ENCODE peak calls at places on chromosome 6, in four cellular contexts. F is adrenal gland, V is Peyer's patch, X is heart left ventricle. S is an unnamed sample. For H3K4me1 and H3K9me3, the result is how much of the 10 kb centered on the place peaks cover.

GRCh38 chr6:25484900-25485299 is 167.1 kb upstream of the SCGN start:
- DNase-seq in X (no peak), F (no peak), V (no peak), S (no peak)

GRCh38 chr6:78746457-78746856 is 120.9 kb upstream of the IRAK1BP1 start:
- DNase-seq in X (no peak), F (no peak), V (no peak), S (no peak)

GRCh38 chr6:77763124-77763523 is 110.3 kb downstream of the MEI4 start:
- DNase-seq in X (no peak), V (no peak), F (no peak), S (no peak)

GRCh38 chr6:23659125-23659524 is 466.9 kb upstream of the NRSN1 start:
- DNase-seq in V (no peak), F (no peak), X (no peak), S (no peak)

GRCh38 chr6:87723727-87724078 is 21.7 kb upstream of the AKIRIN2 start:
- DNase-seq in V (no peak), F (no peak), X (no peak), S (no peak)

GRCh38 chr6:51077967-51078518 is 259.4 kb downstream of the TFAP2B start:
- DNase-seq in V (no peak), X (no peak), F (no peak), S (no peak)

GRCh38 chr6:131844243-131844841 is 36.5 kb downstream of the ENPP1 start:
- DNase-seq in F (no peak), X (no peak), V (no peak), S (no peak)

GRCh38 chr6:44315506-44315905 is 2.4 kb upstream of the AARS2 start:
- DNase-seq in V (no peak), X (no peak), F (no peak), S (no peak)

GRCh38 chr6:152124432-152125074 is 317.1 kb downstream of the ESR1 start:
- DNase-seq in F (no peak), X (no peak), V (no peak), S (no peak)

GRCh38 chr6:113971786-113972185 is 838 bp upstream of the HDAC2 start:
- DNase-seq in X (no peak), F (no peak), V (no peak), S (no peak)

GRCh38 chr6:166005401-166005845 is 162.2 kb downstream of the TBXT start:
- DNase-seq in X (peak), V (no peak), F (peak), S (no peak)

GRCh38 chr6:109139109-109139508 is 43.8 kb downstream of the CEP57L1 start:
- DNase-seq in X (no peak), F (no peak), V (no peak), S (no peak)

GRCh38 chr6:127458817-127459216 is 372 bp downstream of the KIAA0408 start:
- DNase-seq in V (no peak), F (no peak), X (peak), S (no peak)

GRCh38 chr6:137659871-137660270 is 165.7 kb upstream of the OLIG3 start:
- DNase-seq in X (no peak), V (no peak), F (no peak), S (no peak)

GRCh38 chr6:33272358-33273128 is 668 bp downstream of the RPS18 start:
- DNase-seq in X (no peak), V (no peak), F (no peak), S (no peak)

GRCh38 chr6:6585003-6585311 is 3.6 kb upstream of the LY86 start:
- DNase-seq in F (no peak), X (no peak), V (no peak), S (no peak)
- H3K4me3 ChIP-seq in F (no peak), X (no peak), V (no peak), S (no peak)

GRCh38 chr6:42217165-42217522 is 517 bp downstream of the MRPS10 start:
- DNase-seq in V (no peak), X (no peak), F (no peak), S (no peak)
- H3K4me1 ChIP-seq in V (under half), X (under half), F (under half), S (under half)

GRCh38 chr6:315921-316752 is 23.9 kb downstream of the DUSP22 start:
- DNase-seq in F (no peak), X (no peak), V (peak), S (no peak)
- H3K9me3 ChIP-seq in F (under half), X (under half), V (under half), S (under half)

GRCh38 chr6:36442671-36443497 is at the start of the genes KCTD20 and PXT1:
- DNase-seq in X (peak), F (peak), V (peak), S (peak)

GRCh38 chr6:36443951-36444428 is 1.2 kb downstream of the KCTD20 start:
- DNase-seq in X (no peak), F (no peak), V (no peak), S (no peak)

GRCh38 chr6:36442083-36442670 is 477 bp downstream of the PXT1 start:
- DNase-seq in X (no peak), V (no peak), F (no peak), S (no peak)

GRCh38 chr6:36443498-36443844 is 671 bp downstream of the KCTD20 start:
- DNase-seq in V (no peak), X (no peak), F (no peak), S (no peak)

GRCh38 chr6:36441307-36441894 is 1.3 kb downstream of the PXT1 start:
- DNase-seq in F (peak), X (peak), V (peak), S (peak)
- H3K4me3 ChIP-seq in F (peak), X (no peak), V (no peak), S (no peak)

GRCh38 chr6:106747139-106747538 is 117.8 kb downstream of the QRSL1 start:
- DNase-seq in V (no peak), X (no peak), F (no peak), S (no peak)
- H3K4me1 ChIP-seq in V (under half), X (under half), F (under half), S (under half)

GRCh38 chr6:106808758-106809157 is 165.8 kb downstream of the CD24 start:
- DNase-seq in X (no peak), V (no peak), F (no peak), S (no peak)
- H3K9me3 ChIP-seq in X (half or more), V (under half), F (under half), S (under half)

GRCh38 chr6:15685629-15686028 is 22.8 kb upstream of the DTNBP1 start:
- DNase-seq in X (no peak), F (no peak), V (no peak), S (no peak)

GRCh38 chr6:15689586-15690450 is 27.0 kb upstream of the DTNBP1 start:
- DNase-seq in F (no peak), V (no peak), X (no peak), S (no peak)

GRCh38 chr6:15690451-15690961 is 27.7 kb upstream of the DTNBP1 start:
- DNase-seq in V (no peak), F (no peak), X (no peak), S (no peak)

DNA sequence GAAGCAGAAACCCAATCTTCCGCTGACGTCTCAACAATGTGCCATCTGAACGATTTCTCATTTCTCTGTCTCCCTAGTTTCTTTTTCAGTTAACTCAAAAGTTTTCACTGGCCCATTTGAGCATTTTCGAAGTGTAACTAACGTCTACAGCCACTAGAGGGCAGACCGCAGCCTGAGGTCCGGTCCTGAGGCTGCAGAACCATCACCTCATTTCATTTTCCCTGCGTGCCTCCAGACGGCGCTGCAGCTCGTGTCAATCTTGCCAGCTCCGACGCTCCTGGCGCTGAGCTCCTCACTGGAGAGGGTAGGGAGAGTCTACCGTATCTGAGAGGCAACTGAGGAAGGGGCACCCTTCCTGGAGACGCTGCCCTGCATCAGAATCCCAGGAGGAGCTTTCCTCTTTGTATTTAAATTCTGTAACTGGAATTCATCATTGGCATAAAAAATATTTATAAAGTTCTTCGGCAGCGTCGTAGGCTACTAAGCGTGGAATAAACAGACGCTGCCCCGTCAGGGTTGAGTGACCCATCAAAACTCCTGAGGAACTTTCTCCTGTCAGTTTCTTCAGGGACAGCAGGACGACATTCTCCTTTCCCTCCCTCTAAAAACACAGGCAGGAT is 28.5 kb upstream of the DTNBP1 start:
- DNase-seq in F (peak), X (peak), V (peak), S (peak)
- H3K4me3 ChIP-seq in F (peak), X (peak), V (no peak), S (no peak)

GRCh38 chr6:53044572-53044971 is 20.6 kb upstream of the FBXO9 start:
- DNase-seq in V (no peak), X (no peak), F (no peak), S (no peak)
- H3K4me1 ChIP-seq in V (under half), X (under half), F (under half), S (under half)